ENCODE peak calls at places on chromosomes 1 and 21, in four cellular contexts. Q is AG10803, N is KBM-7, D is stomach. R is an unnamed sample.

GRCh38 chr1:198830397-198830796 is 191.6 kb downstream of the PTPRC start:
- DNase-seq in N (no peak), Q (no peak), D (no peak), R (no peak)

GRCh38 chr21:34351786-34352241 is 12.0 kb upstream of the KCNE2 start:
- DNase-seq in N (peak), Q (peak), D (peak), R (peak)

GRCh38 chr1:81424056-81424455 is 376.7 kb upstream of the ADGRL2 start:
- DNase-seq in D (no peak), N (no peak), Q (peak), R (no peak)

GRCh38 chr1:185646202-185646683 is 87.9 kb upstream of the HMCN1 start:
- DNase-seq in N (no peak), D (peak), Q (peak), R (peak)

GRCh38 chr1:64000021-64000420 is 203.4 kb upstream of the UBE2U start:
- DNase-seq in D (no peak), N (no peak), Q (no peak), R (no peak)

GRCh38 chr1:218878369-218878768 is 295.3 kb upstream of the LYPLAL1 start:
- DNase-seq in D (no peak), N (no peak), Q (no peak), R (no peak)

GRCh38 chr1:21935891-21936365 is 1.2 kb downstream of the HSPG2 start:
- DNase-seq in Q (no peak), N (no peak), D (peak), R (no peak)

GRCh38 chr21:45132841-45133573 is 58.6 kb downstream of the ADARB1 start:
- DNase-seq in Q (peak), N (no peak), D (no peak), R (no peak)

GRCh38 chr1:156838972-156839371 is 19.9 kb downstream of the INSRR start:
- DNase-seq in D (peak), N (peak), Q (no peak), R (no peak)

GRCh38 chr1:218823291-218823900 is 350.3 kb upstream of the LYPLAL1 start:
- DNase-seq in D (no peak), N (no peak), Q (peak), R (no peak)